ENCODE peak calls at places on chromosomes 1 and 21, in seven cellular contexts. D is SK-N-SH, J is PC-3, Q is HCT116, L is neural progenitor cell, N is OCI-LY7, Y is GM23248. G is an unnamed sample.

GRCh38 chr1:41483960-41484844 is at the start of gene EDN2:
- DNase-seq in D (peak; percentile 76), J (peak; percentile 63), Q (no peak), L (peak; percentile 51), N (no peak), Y (peak; percentile 17), G (no peak)

GRCh38 chr21:46095814-46096595 is 1.9 kb upstream of the COL6A2 start:
- DNase-seq in D (no peak), J (no peak), Q (no peak), L (no peak), N (no peak), Y (no peak), G (no peak)

GRCh38 chr1:6234502-6235295 is 1.1 kb downstream of the ICMT start:
- DNase-seq in D (no peak), J (peak; percentile 58), Q (no peak), L (no peak), N (peak; percentile 32), Y (peak; percentile 70), G (no peak)

GRCh38 chr1:52759908-52760307 is 33.7 kb downstream of the ZYG11B start:
- DNase-seq in D (no peak), J (no peak), Q (no peak), L (no peak), N (no peak), Y (no peak), G (no peak)

GRCh38 chr1:179817789-179818188 is 59.8 kb downstream of the TOR1AIP2 start:
- DNase-seq in D (peak; percentile 49), J (no peak), Q (no peak), L (no peak), N (no peak), Y (peak; percentile 79), G (no peak)

GRCh38 chr1:187837787-187838186 is 1009.0 kb downstream of the PLA2G4A start:
- DNase-seq in D (no peak), J (no peak), Q (no peak), L (no peak), N (no peak), Y (no peak), G (no peak)

GRCh38 chr21:33149166-33149565 is 79.2 kb downstream of the OLIG1 start:
- DNase-seq in D (no peak), J (no peak), Q (no peak), L (peak; percentile 26), N (no peak), Y (no peak), G (no peak)

GRCh38 chr1:20829531-20829930 is 42.4 kb upstream of the HP1BP3 start:
- DNase-seq in D (no peak), J (no peak), Q (no peak), L (no peak), N (no peak), Y (peak; percentile 41), G (no peak)

GRCh38 chr21:32474179-32475059 is 61.9 kb downstream of the EVA1C start:
- DNase-seq in D (peak; percentile 32), J (peak; percentile 6), Q (no peak), L (no peak), N (no peak), Y (no peak), G (no peak)

GRCh38 chr1:203906932-203907331 is 45.5 kb downstream of the SNRPE start:
- DNase-seq in D (no peak), J (peak; percentile 97), Q (peak; percentile 66), L (no peak), N (no peak), Y (peak; percentile 94), G (peak; percentile 50)

GRCh38 chr21:34620084-34620665 is 5.3 kb upstream of the RCAN1 start:
- DNase-seq in D (no peak), J (no peak), Q (no peak), L (no peak), N (no peak), Y (no peak), G (no peak)

GRCh38 chr1:92797297-92797696 is 12.4 kb upstream of the EVI5 start:
- DNase-seq in D (no peak), J (no peak), Q (no peak), L (no peak), N (no peak), Y (no peak), G (no peak)

GRCh38 chr1:61058477-61059245 is 23.7 kb upstream of the NFIA start:
- DNase-seq in D (no peak), J (no peak), Q (no peak), L (no peak), N (no peak), Y (peak; percentile 46), G (no peak)

GRCh38 chr1:1011388-1011949 is 1.8 kb upstream of the ISG15 start:
- DNase-seq in D (no peak), J (no peak), Q (no peak), L (no peak), N (no peak), Y (no peak), G (no peak)

GRCh38 chr21:40151611-40152010 is 284.4 kb downstream of the PCP4 start:
- DNase-seq in D (no peak), J (no peak), Q (no peak), L (no peak), N (no peak), Y (no peak), G (no peak)

GRCh38 chr21:40155563-40155962 is 288.3 kb downstream of the PCP4 start:
- DNase-seq in D (no peak), J (no peak), Q (no peak), L (no peak), N (no peak), Y (no peak), G (no peak)

GRCh38 chr21:40158356-40158755 is 291.1 kb downstream of the PCP4 start:
- DNase-seq in D (no peak), J (no peak), Q (no peak), L (no peak), N (no peak), Y (no peak), G (no peak)

DNA sequence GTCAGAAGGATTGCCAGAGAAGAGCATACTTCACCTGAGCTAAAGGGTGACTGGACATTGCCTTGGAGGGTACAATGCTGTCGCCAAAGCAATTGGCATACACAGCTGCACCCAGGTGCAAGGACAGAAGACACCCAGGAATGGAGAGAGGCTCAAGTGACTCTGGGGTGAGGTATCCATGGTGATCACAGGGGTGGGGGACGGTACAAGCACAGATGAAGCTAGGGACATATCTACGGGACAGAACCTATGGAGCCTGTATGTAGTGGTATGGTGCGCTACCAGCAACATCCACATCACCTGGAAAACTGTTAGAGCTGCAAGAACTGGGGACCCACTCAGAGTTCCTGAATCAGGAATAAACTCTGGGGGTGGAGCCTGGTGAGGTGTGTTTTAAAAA is 286.1 kb downstream of the PCP4 start:
- DNase-seq in D (no peak), J (no peak), Q (no peak), L (no peak), N (no peak), Y (no peak), G (no peak)
- TF ChIP-seq EZH2phosphoT487 in D (no peak), J (no peak), Q (no peak), L (no peak), N (no peak), Y (no peak), G (no peak)

DNA sequence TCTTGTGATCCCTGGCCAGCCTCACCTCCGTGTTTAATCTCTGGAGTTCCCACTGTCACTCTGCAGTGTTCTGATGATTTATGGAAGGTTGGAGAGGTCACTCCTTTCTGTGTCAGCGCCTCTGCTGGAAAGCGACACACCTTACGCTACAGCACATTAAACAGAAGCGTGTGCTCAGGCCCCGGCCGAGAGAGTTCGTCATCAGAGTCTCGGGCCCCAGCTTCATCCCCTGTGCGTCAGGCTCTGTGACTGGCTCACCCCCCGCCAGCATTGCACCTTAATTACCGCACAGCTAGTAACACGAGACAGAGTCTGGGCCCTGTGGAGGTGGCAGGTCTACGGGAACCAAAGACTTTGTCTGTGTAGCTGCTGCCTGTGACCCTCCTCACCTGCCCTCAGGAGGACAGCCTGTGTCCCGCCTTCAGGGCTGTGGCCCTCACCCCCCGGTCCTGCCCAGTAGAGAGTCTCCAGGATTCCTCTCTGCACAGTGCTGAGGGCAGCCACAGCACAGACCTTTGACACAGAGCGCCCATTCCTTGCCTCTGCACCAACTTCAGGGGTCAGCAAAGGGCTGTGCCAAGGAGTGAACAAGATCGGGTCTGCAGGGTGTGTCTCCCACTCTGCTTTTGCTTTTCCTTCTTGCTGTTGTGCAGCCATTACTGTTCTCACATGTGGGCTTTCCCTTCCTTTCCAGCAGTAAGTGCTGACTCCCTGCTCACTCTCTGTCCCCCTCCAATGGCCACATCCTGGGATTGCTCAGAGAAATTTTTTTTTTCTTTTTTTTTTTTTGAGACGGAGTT is 157.6 kb downstream of the PGBD5 start:
- DNase-seq in D (peak; percentile 90), J (peak; percentile 80), Q (peak; percentile 6), L (peak; percentile 78), N (no peak), Y (peak; percentile 85), G (peak; percentile 79)
- H3K4me3 ChIP-seq in D (peak overlapping the region; percentile 48), J (no peak overlapping the region), Q (no peak overlapping the region), L (no peak overlapping the region), N (no peak overlapping the region), Y (no peak overlapping the region), G (no peak overlapping the region)

GRCh38 chr1:119871881-119872280 is 24.4 kb downstream of the ADAM30 start:
- DNase-seq in D (no peak), J (peak; percentile 46), Q (no peak), L (no peak), N (no peak), Y (peak; percentile 64), G (no peak)

GRCh38 chr1:119869962-119870361 is 26.4 kb downstream of the ADAM30 start:
- DNase-seq in D (no peak), J (no peak), Q (no peak), L (no peak), N (no peak), Y (no peak), G (no peak)

GRCh38 chr1:119874186-119874585 is 22.1 kb downstream of the ADAM30 start:
- DNase-seq in D (no peak), J (peak; percentile 6), Q (no peak), L (no peak), N (no peak), Y (peak; percentile 20), G (no peak)

GRCh38 chr1:119870917-119871486 is 25.3 kb downstream of the ADAM30 start:
- DNase-seq in D (peak; percentile 70), J (peak; percentile 92), Q (peak; percentile 56), L (peak; percentile 88), N (peak; percentile 71), Y (peak; percentile 83), G (peak; percentile 82)

DNA sequence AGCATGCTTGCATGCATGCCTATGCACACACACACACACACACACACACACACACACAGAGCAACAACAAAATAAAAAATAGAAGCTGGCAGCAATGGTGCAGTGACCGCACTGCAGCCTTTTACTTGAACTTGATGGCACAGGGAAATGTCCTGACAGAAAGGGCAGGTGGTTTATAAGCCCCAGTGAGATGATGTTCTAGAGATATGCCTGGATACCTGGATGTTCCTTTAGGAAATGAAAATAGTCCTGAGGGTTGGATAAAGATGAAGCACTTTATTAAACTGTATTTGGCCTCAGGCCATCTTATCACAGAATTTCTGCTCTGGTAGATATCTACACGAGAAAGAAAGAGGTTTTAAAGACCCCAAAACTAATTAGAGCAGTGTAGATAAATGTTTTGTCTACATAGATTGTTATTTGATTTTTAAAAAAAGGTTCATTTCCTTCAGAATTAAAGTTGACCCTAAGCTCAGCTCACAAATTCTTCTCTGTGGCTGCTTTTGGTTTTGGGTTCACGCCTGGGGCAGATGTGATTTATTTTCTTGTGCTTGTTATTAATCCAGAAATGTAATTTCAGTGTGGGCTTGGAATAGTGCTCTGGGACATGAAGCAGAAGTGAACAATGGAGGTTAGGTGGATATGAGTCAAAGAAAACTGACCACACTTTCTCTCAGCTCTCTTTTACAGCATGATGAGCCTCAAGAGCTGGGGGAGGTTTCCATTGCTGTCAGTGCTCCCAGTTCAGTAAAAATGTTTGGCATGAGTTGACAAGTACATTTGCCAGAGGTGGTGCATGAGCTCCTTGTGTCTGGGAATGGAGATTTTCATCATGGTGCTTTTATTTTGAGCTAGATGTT is 22.9 kb downstream of the ADAM30 start:
- DNase-seq in D (no peak), J (peak; percentile 82), Q (no peak), L (no peak), N (no peak), Y (peak; percentile 86), G (no peak)
- H3K27ac ChIP-seq in D (peak overlapping the region; percentile 21), J (peak overlapping the region; percentile 2), Q (no peak overlapping the region), L (no peak overlapping the region), N (no peak overlapping the region), Y (peak overlapping the region; percentile 21), G (no peak overlapping the region)

GRCh38 chr1:94976996-94977548 is 50.2 kb upstream of the CNN3 start:
- DNase-seq in D (no peak), J (no peak), Q (no peak), L (no peak), N (no peak), Y (no peak), G (no peak)
- TF ChIP-seq EZH2phosphoT487 in D (no peak), J (no peak), Q (no peak), L (no peak), N (no peak), Y (no peak), G (no peak)